ENCODE peak calls at places on chromosomes 7 and 10, in seven cellular contexts. M is kidney, C is neuronal stem cell, D is DND-41, A is IMR-90, F is neural progenitor cell, K is adipocyte. O is an unnamed sample.
A peak's percentile ranks its signal among the peaks of the same experiment; 100 is the strongest.

GRCh38 chr10:124063736-124064135 is 29.7 kb downstream of the CHST15 start:
- DNase-seq in M (no peak), D (peak; percentile 64), A (peak; percentile 5), C (no peak), F (no peak), K (peak; percentile 85), O (no peak)

GRCh38 chr7:113892818-113893217 is 26.0 kb downstream of the PPP1R3A start:
- DNase-seq in C (no peak), K (peak; percentile 28), A (no peak), D (no peak), F (no peak), M (no peak), O (no peak)

GRCh38 chr7:11831383-11831726 is 643 bp downstream of the THSD7A start:
- DNase-seq in K (peak; percentile 17), C (no peak), F (no peak), M (no peak), A (no peak), D (no peak), O (no peak)

GRCh38 chr10:20091698-20092097 is 275.5 kb downstream of the PLXDC2 start:
- DNase-seq in K (no peak), D (no peak), F (no peak), M (no peak), A (no peak), C (no peak), O (no peak)

GRCh38 chr10:78507761-78508160 is 474.1 kb downstream of the RPS24 start:
- DNase-seq in D (no peak), K (no peak), A (no peak), C (no peak), M (no peak), F (peak; percentile 22), O (no peak)

GRCh38 chr10:63558132-63558784 is 37.1 kb downstream of the REEP3 start:
- DNase-seq in C (no peak), F (no peak), D (no peak), M (no peak), A (no peak), K (no peak), O (no peak)

GRCh38 chr7:123190109-123190831 is 9.5 kb downstream of the SLC13A1 start:
- DNase-seq in M (peak; percentile 24), F (no peak), A (no peak), C (no peak), K (no peak), D (no peak), O (no peak)

GRCh38 chr7:157519798-157520244 is 183.0 kb downstream of the DNAJB6 start:
- DNase-seq in M (no peak), C (no peak), D (no peak), F (no peak), K (no peak), A (no peak), O (no peak)

GRCh38 chr10:13099666-13100348 is at the start of gene OPTN:
- DNase-seq in F (peak; percentile 90), A (peak; percentile 83), K (peak; percentile 91), D (peak; percentile 51), C (peak; percentile 81), M (peak; percentile 93), O (no peak)

GRCh38 chr7:101125989-101126650 is 784 bp upstream of the SERPINE1 start:
- DNase-seq in C (no peak), K (peak; percentile 76), M (peak; percentile 90), A (peak; percentile 75), D (no peak), F (no peak), O (no peak)

GRCh38 chr10:44781131-44781530 is 130.0 kb upstream of the TMEM72 start:
- DNase-seq in F (no peak), M (no peak), C (no peak), A (no peak), K (peak; percentile 46), D (no peak), O (no peak)

GRCh38 chr7:23925088-23925487 is 215.1 kb downstream of the STK31 start:
- DNase-seq in C (no peak), F (no peak), K (no peak), M (no peak), A (no peak), D (no peak), O (no peak)

GRCh38 chr10:112361951-112362770 is 11.8 kb upstream of the ACSL5 start:
- DNase-seq in K (no peak), A (peak; percentile 37), F (no peak), C (no peak), M (no peak), D (no peak), O (no peak)

GRCh38 chr7:71942115-71942514 is 470.0 kb downstream of the CALN1 start:
- DNase-seq in F (no peak), A (no peak), D (no peak), M (no peak), C (no peak), K (no peak), O (no peak)

GRCh38 chr10:5576780-5577472 is 52.2 kb downstream of the CALML3 start:
- DNase-seq in C (no peak), F (no peak), D (no peak), A (no peak), M (peak; percentile 51), K (no peak), O (no peak)

GRCh38 chr10:50271564-50272250 is 20.4 kb upstream of the ASAH2 start:
- DNase-seq in M (no peak), A (no peak), K (no peak), C (no peak), F (no peak), D (no peak), O (no peak)

GRCh38 chr10:123147635-123148413 is at the start of gene HMX2:
- DNase-seq in C (peak; percentile 67), F (peak; percentile 89), A (no peak), M (peak; percentile 67), D (no peak), K (no peak), O (no peak)

GRCh38 chr7:78764571-78764970 is 688.9 kb downstream of the MAGI2 start:
- DNase-seq in D (no peak), F (no peak), C (no peak), K (no peak), M (no peak), A (no peak), O (no peak)

GRCh38 chr7:78770422-78771410 is 682.8 kb downstream of the MAGI2 start:
- DNase-seq in A (peak; percentile 71), D (no peak), K (peak; percentile 48), F (peak; percentile 37), C (no peak), M (no peak), O (no peak)

GRCh38 chr7:78765985-78766729 is 687.3 kb downstream of the MAGI2 start:
- DNase-seq in K (no peak), D (no peak), C (no peak), A (peak; percentile 50), F (no peak), M (no peak), O (no peak)

GRCh38 chr7:78769551-78770101 is 683.8 kb downstream of the MAGI2 start:
- DNase-seq in M (no peak), A (no peak), C (peak; percentile 12), F (no peak), K (peak; percentile 41), D (no peak), O (no peak)

DNA sequence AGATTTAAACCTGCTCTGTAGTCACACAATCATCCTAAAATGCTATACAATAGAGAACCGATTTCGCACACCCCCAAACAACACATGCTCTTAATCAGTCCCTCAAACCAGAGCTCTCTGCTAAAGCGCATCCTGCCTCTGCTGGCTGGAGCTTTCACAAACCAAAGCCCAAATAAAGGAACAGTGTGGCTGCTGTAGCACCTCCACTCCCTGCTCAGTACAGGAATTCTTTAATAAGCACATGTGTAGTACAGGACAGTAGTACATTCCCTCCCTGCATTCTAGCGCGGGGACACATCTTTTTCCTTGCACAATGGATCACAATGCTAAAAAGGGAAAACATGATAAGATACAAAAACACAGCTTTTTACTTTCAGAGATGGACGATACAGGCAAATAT is 684.6 kb downstream of the MAGI2 start:
- DNase-seq in A (no peak), C (no peak), D (no peak), M (no peak), F (peak; percentile 47), K (peak; percentile 34), O (no peak)
- H3K9ac ChIP-seq in A (no peak overlapping the region), C (no peak overlapping the region), D (no peak overlapping the region), M (no peak overlapping the region), F (no peak overlapping the region), K (no peak overlapping the region), O (no peak overlapping the region)

DNA sequence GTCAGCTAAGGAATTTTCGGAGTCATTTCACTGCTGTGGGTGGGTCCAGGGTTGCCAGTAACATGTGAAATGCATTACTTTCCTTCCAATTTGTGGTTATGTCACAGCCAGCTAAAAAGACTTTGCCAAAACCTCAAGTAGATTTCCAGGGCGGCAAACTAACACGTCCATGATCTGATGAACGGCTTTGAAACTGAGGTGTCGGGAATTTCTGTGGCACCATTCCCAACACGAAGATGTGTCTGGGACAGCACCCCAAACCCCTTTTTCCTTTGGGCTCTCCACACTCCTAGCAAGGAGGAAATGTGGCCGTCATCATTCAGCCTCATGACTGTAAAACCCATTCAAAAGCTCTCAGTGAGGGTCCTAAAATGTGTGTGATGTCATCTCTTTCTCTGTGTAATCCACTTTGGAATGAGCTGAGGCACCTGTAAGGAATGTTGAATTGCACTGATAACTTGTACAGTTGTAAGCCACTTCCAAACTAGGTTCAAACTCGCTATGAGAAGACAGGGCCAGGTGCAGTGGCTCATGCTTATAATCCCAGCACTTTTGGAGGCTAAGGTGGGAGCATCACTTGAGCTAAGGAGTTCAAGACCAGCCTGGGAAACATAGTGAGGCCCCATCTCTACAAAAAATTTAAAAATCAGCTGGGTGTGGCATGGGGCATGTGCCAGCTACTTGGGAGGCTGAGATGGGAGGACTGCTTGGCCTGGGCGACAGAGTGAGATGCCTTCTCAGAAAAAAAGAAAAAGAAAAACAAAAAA is 146.1 kb upstream of the FRMD4A start:
- DNase-seq in C (no peak), K (peak; percentile 21), M (no peak), D (no peak), A (peak; percentile 77), F (no peak), O (no peak)
- H3K9ac ChIP-seq in C (no peak overlapping the region), K (no peak overlapping the region), M (no peak overlapping the region), D (no peak overlapping the region), A (no peak overlapping the region), F (no peak overlapping the region), O (no peak overlapping the region)

GRCh38 chr7:38723327-38723726 is 92.2 kb upstream of the AMPH start:
- DNase-seq in M (no peak), C (no peak), K (no peak), F (no peak), A (no peak), D (no peak), O (no peak)
- H3K9ac ChIP-seq in M (no peak overlapping the region), C (no peak overlapping the region), K (no peak overlapping the region), F (no peak overlapping the region), A (no peak overlapping the region), D (no peak overlapping the region), O (no peak overlapping the region)

GRCh38 chr10:125158528-125159485 is 1.6 kb downstream of the CTBP2 start:
- DNase-seq in D (peak; percentile 27), K (peak; percentile 73), C (no peak), A (peak; percentile 54), M (peak; percentile 82), F (peak; percentile 55), O (no peak)

GRCh38 chr10:125156196-125156595 is 4.2 kb downstream of the CTBP2 start:
- DNase-seq in A (no peak), M (no peak), F (no peak), D (no peak), C (no peak), K (peak; percentile 44), O (no peak)

GRCh38 chr10:125156739-125157472 is 3.5 kb downstream of the CTBP2 start:
- DNase-seq in D (no peak), F (no peak), M (no peak), K (no peak), C (no peak), A (no peak), O (no peak)

GRCh38 chr10:125155669-125156068 is 4.7 kb downstream of the CTBP2 start:
- DNase-seq in K (no peak), M (no peak), A (no peak), D (no peak), F (no peak), C (no peak), O (no peak)

GRCh38 chr10:125157473-125157865 is 2.9 kb downstream of the CTBP2 start:
- DNase-seq in M (no peak), D (no peak), A (no peak), K (peak; percentile 48), C (no peak), F (no peak), O (no peak)
- H3K9ac ChIP-seq in M (peak overlapping the region; percentile 3), D (peak overlapping the region; percentile 75), A (peak overlapping the region; percentile 21), K (peak overlapping the region; percentile 93), C (no peak overlapping the region), F (no peak overlapping the region), O (peak overlapping the region; percentile 75)